ENCODE peak calls at places on chromosomes 13 and 19, in four cellular contexts. One of them, this sample, is unnamed.

GRCh38 chr13:28684257-28684656 is 25.3 kb downstream of the POMP start:
- DNase-seq in CD4-positive, alpha-beta T cell: no peak
- DNase-seq in AG04450: no peak
- DNase-seq in neuronal stem cell: peak
- DNase-seq in this sample: no peak

GRCh38 chr13:98436379-98436909 is 140.5 kb downstream of the STK24 start:
- DNase-seq in neuronal stem cell: no peak
- DNase-seq in AG04450: no peak
- DNase-seq in CD4-positive, alpha-beta T cell: no peak
- DNase-seq in this sample: no peak

GRCh38 chr19:13012690-13013608 is 17.7 kb downstream of the NFIX start:
- DNase-seq in CD4-positive, alpha-beta T cell: no peak
- DNase-seq in neuronal stem cell: no peak
- DNase-seq in AG04450: no peak
- DNase-seq in this sample: no peak

GRCh38 chr13:41117859-41118258 is 14.7 kb downstream of the KBTBD6 start:
- DNase-seq in neuronal stem cell: no peak
- DNase-seq in CD4-positive, alpha-beta T cell: no peak
- DNase-seq in AG04450: no peak
- DNase-seq in this sample: no peak

GRCh38 chr13:27339299-27339698 is 68.7 kb downstream of the RASL11A start:
- DNase-seq in CD4-positive, alpha-beta T cell: peak
- DNase-seq in AG04450: no peak
- DNase-seq in neuronal stem cell: no peak
- DNase-seq in this sample: no peak

GRCh38 chr19:14059652-14060155 is 2.2 kb downstream of the PALM3 start:
- DNase-seq in neuronal stem cell: no peak
- DNase-seq in CD4-positive, alpha-beta T cell: no peak
- DNase-seq in AG04450: no peak
- DNase-seq in this sample: no peak

GRCh38 chr19:18789883-18790565 is 1.1 kb downstream of the COMP start:
- DNase-seq in neuronal stem cell: no peak
- DNase-seq in CD4-positive, alpha-beta T cell: peak
- DNase-seq in AG04450: no peak
- DNase-seq in this sample: no peak

GRCh38 chr19:640156-640548 is 473 bp downstream of the FGF22 start:
- DNase-seq in CD4-positive, alpha-beta T cell: no peak
- DNase-seq in AG04450: no peak
- DNase-seq in neuronal stem cell: no peak
- DNase-seq in this sample: no peak

GRCh38 chr19:43553656-43554055 is 20.7 kb downstream of the ZNF575 start:
- DNase-seq in CD4-positive, alpha-beta T cell: no peak
- DNase-seq in AG04450: no peak
- DNase-seq in neuronal stem cell: no peak
- DNase-seq in this sample: no peak

GRCh38 chr19:45444318-45445041 is 20.8 kb upstream of the ERCC1 start:
- DNase-seq in CD4-positive, alpha-beta T cell: peak
- DNase-seq in neuronal stem cell: peak
- DNase-seq in AG04450: no peak
- DNase-seq in this sample: no peak

GRCh38 chr13:110492299-110493160 is 69.0 kb downstream of the RAB20 start:
- DNase-seq in CD4-positive, alpha-beta T cell: no peak
- DNase-seq in neuronal stem cell: no peak
- DNase-seq in AG04450: no peak
- DNase-seq in this sample: no peak

GRCh38 chr13:110491869-110492268 is 69.7 kb downstream of the RAB20 start:
- DNase-seq in CD4-positive, alpha-beta T cell: no peak
- DNase-seq in neuronal stem cell: no peak
- DNase-seq in AG04450: no peak
- DNase-seq in this sample: no peak

GRCh38 chr13:110495376-110495775 is 66.1 kb downstream of the RAB20 start:
- DNase-seq in neuronal stem cell: no peak
- DNase-seq in CD4-positive, alpha-beta T cell: no peak
- DNase-seq in AG04450: no peak
- DNase-seq in this sample: no peak

GRCh38 chr13:110493613-110494012 is 67.9 kb downstream of the RAB20 start:
- DNase-seq in CD4-positive, alpha-beta T cell: no peak
- DNase-seq in AG04450: no peak
- DNase-seq in neuronal stem cell: no peak
- DNase-seq in this sample: no peak

DNA sequence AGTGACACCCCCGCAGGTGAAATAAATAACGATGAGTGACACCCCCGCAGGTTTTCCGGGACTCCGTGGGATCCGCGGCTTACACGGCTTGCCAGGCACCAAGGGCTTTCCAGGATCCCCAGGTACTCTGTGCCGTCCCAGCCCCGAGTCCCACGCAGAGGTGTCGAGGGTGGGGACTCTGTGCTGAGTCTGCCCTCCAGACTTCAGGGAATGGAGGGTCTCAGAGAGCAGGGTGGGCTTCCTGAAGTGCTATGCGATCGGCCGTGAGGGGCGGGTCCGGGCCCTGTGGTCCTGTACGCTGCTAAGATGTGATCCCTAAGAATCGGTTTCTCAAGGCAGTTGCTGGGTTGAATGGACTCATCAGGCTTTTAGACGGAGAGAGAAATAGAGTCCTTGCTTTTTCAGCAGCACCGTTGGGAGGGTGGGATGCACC is 68.3 kb downstream of the RAB20 start:
- DNase-seq in AG04450: no peak
- DNase-seq in neuronal stem cell: no peak
- DNase-seq in CD4-positive, alpha-beta T cell: no peak
- DNase-seq in this sample: no peak
- H3K27ac ChIP-seq in AG04450: no peak
- H3K27ac ChIP-seq in neuronal stem cell: no peak
- H3K27ac ChIP-seq in CD4-positive, alpha-beta T cell: no peak
- H3K27ac ChIP-seq in this sample: no peak

GRCh38 chr19:42130254-42130573 is 2.0 kb downstream of the POU2F2 start:
- DNase-seq in neuronal stem cell: no peak
- DNase-seq in CD4-positive, alpha-beta T cell: no peak
- DNase-seq in AG04450: no peak
- DNase-seq in this sample: no peak
- H3K27ac ChIP-seq in neuronal stem cell: no peak
- H3K27ac ChIP-seq in CD4-positive, alpha-beta T cell: no peak
- H3K27ac ChIP-seq in AG04450: no peak
- H3K27ac ChIP-seq in this sample: peak

GRCh38 chr13:19957320-19958118 is 1.0 kb upstream of the ZMYM2 start:
- DNase-seq in AG04450: peak
- DNase-seq in CD4-positive, alpha-beta T cell: peak
- DNase-seq in neuronal stem cell: peak
- DNase-seq in this sample: peak

GRCh38 chr13:19952850-19953249 is 5.7 kb upstream of the ZMYM2 start:
- DNase-seq in CD4-positive, alpha-beta T cell: no peak
- DNase-seq in neuronal stem cell: no peak
- DNase-seq in AG04450: no peak
- DNase-seq in this sample: peak

GRCh38 chr13:19958119-19959111 is at the start of gene ZMYM2:
- DNase-seq in CD4-positive, alpha-beta T cell: peak
- DNase-seq in neuronal stem cell: peak
- DNase-seq in AG04450: peak
- DNase-seq in this sample: peak

GRCh38 chr13:19959141-19959830 is 759 bp downstream of the ZMYM2 start:
- DNase-seq in neuronal stem cell: peak
- DNase-seq in CD4-positive, alpha-beta T cell: peak
- DNase-seq in AG04450: no peak
- DNase-seq in this sample: no peak

DNA sequence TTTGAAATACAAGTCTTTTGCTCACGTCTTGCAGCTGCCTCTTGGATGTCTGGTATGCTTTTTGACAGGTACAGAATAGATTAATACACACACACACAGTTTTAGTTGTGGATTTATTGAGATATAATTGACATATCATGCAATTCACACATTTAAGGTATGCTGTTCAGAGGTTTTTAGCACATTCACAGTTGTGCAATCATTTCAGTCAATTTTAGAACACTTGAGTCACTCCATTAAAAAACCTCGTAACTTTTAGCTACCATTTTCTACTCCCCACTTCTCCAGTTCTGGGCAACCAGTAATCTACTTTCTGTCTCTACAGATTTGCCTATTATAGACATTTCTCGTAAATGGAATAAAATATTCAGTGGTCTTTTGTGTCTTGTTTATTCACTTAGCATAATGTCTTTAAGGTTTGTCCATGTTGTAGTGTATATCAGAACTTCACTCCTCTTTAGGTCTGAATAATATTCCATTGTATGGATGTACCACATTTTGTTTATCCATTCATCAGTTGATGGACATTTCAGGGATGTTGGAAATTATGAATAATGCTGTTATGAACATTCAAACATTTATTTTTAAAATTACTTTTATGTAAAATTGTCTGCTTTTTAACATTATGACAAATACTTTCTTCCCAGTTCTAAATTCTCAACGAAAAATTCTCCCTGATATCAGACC is 2.5 kb upstream of the ZMYM2 start:
- DNase-seq in neuronal stem cell: no peak
- DNase-seq in AG04450: no peak
- DNase-seq in CD4-positive, alpha-beta T cell: no peak
- DNase-seq in this sample: no peak
- H3K27ac ChIP-seq in neuronal stem cell: no peak
- H3K27ac ChIP-seq in AG04450: no peak
- H3K27ac ChIP-seq in CD4-positive, alpha-beta T cell: no peak
- H3K27ac ChIP-seq in this sample: no peak

DNA sequence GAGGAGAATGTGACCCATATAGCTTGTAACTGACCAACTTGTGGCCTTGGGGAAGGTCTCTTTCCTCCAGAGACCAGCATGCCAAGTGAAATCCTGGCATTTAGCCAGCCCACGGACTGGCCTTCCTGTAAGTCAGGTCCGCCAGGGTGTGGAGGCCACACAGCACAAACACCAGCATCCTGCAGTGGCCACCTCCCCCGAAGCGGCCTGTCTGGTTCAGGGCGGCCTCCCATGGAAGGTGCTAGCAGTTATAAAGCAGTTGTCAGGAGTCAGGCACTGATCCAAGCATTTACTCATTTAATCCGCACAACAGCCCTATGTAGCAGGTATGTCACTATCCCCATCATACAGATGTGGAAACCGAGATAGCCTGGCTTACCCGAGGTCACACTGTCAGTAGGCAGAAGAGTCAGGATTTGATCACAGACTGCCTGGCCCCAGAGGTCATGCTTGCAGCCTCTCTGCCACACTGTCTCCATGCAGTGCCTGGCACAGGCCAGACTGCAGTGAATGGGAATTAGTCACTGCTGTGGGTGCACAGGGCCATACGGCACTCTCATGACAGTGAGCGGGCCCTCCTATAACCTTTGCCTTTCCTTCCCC is 36.7 kb downstream of the CAPN12 start:
- DNase-seq in neuronal stem cell: no peak
- DNase-seq in AG04450: no peak
- DNase-seq in CD4-positive, alpha-beta T cell: no peak
- DNase-seq in this sample: no peak
- H3K27ac ChIP-seq in neuronal stem cell: no peak
- H3K27ac ChIP-seq in AG04450: peak
- H3K27ac ChIP-seq in CD4-positive, alpha-beta T cell: no peak
- H3K27ac ChIP-seq in this sample: peak

DNA sequence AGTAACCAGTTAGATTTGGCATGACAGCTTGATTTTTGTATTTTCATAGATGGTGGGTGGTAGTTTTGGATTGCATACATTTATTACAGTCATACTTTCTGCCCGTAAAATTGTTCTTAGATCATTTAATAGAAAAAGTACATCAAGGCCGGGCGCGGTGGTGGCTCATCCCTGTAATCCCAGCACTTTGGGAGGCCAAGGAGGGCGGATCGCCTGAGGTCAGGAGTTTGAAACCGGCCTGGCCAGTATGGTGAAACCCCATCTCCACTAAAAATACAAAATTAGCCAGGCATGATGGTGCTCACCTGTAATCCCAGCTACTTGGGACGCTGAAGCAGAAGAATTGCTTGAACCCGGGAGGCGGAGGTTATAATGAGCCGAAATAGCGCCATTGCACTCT is 55.0 kb upstream of the UBE2L5 start:
- DNase-seq in AG04450: no peak
- DNase-seq in neuronal stem cell: no peak
- DNase-seq in CD4-positive, alpha-beta T cell: no peak
- DNase-seq in this sample: no peak
- H3K27ac ChIP-seq in AG04450: no peak
- H3K27ac ChIP-seq in neuronal stem cell: no peak
- H3K27ac ChIP-seq in CD4-positive, alpha-beta T cell: no peak
- H3K27ac ChIP-seq in this sample: no peak

GRCh38 chr19:37977391-37977790 is 70.4 kb downstream of the SIPA1L3 start:
- DNase-seq in AG04450: no peak
- DNase-seq in CD4-positive, alpha-beta T cell: no peak
- DNase-seq in neuronal stem cell: no peak
- DNase-seq in this sample: no peak
- H3K27ac ChIP-seq in AG04450: peak
- H3K27ac ChIP-seq in CD4-positive, alpha-beta T cell: no peak
- H3K27ac ChIP-seq in neuronal stem cell: peak
- H3K27ac ChIP-seq in this sample: peak

DNA sequence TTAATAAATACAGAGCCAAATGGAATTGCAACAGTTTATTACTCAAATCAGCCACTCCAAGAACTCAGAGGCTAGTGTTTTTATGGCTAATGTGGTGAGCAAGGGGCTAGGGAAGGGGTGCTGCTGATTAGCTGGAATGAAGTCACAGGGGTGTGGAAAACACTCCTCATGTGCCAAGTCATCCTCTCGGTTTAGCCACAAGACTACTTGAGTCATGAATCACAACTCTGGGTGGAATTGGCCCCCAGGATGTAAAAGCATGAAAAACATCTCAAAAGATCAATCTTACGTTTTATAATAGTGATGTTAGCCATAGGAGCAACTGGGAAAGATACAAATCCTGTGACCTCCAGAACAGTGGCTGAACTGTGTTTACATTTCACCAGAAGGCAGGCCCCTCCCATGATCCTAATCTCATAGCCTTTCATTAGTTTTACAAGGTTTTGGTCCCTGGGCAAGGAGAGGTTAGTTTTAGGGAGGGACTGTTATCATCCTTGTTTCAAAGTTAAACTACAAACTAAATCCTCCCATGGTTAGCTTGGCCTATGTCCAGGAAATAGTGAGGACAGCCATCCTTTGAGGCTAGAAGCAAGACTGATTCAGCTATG is 2020.1 kb upstream of the PCDH20 start:
- DNase-seq in AG04450: peak
- DNase-seq in neuronal stem cell: no peak
- DNase-seq in CD4-positive, alpha-beta T cell: no peak
- DNase-seq in this sample: peak
- H3K27ac ChIP-seq in AG04450: peak
- H3K27ac ChIP-seq in neuronal stem cell: no peak
- H3K27ac ChIP-seq in CD4-positive, alpha-beta T cell: no peak
- H3K27ac ChIP-seq in this sample: peak

DNA sequence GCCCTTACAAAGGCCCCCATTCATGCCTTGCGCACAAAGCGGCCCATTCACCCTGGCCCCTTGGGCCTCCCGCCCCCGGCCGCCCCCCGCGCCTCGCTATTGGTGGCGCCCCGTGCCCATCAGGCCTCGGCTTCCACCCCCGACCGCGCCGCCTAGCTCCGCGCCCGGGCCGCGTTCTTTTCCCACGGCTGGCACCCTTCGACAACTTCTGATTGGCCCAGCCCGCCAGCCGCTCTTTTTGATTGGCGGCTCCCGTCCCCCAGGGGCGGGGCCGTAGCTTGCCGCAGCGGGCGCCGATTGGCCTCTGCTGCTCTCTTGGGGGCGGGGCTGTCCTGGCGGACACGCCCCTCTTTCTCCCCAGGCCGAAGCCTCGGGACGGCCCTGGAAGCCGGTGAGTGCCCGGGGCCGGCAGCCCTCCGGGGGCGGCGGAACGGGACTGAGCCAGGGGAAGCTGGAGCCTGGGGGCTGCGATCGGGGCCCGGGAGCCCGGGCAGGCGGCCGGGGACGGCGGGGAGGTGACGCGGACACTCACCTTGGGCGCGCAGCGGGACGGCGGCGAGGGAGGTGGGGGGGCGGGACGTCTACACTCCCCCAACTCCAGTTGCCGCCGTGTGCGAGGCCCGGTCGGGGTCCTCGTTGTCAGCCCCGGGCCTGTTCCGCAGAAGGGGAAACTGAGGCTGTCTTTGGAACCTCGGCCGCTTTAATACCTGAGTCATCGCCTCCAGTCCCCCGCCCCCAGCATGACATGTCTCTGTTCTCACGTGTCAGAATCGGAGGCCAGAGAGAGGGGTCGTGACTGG is at the start of gene MYH14:
- DNase-seq in neuronal stem cell: peak
- DNase-seq in AG04450: no peak
- DNase-seq in CD4-positive, alpha-beta T cell: no peak
- DNase-seq in this sample: no peak
- H3K27ac ChIP-seq in neuronal stem cell: no peak
- H3K27ac ChIP-seq in AG04450: no peak
- H3K27ac ChIP-seq in CD4-positive, alpha-beta T cell: no peak
- H3K27ac ChIP-seq in this sample: no peak

This sample was measured in epithelial cell of prostate.